ENCODE peak calls at places on chromosomes 4 and X, in eight cellular contexts. L is endodermal cell; V is stimulated activated CD8-positive, alpha-beta memory T cell treated with anti-CD3 and anti-CD28 coated beads, Interleukin-4, amount 100 ng/mL, for 24 hours; B is ELF-1; U is GM10248; O is astrocyte of the hippocampus; A is cerebellum; D is D721Med. Y is an unnamed sample.

GRCh38 chrX:12307961-12308360 is 169.7 kb downstream of the FRMPD4 start:
- DNase-seq in U (no peak), L (no peak), D (no peak), A (no peak), B (no peak), V (no peak), O (no peak), Y (no peak)

GRCh38 chr4:110630621-110631402 is 7.9 kb upstream of the PITX2 start:
- DNase-seq in O (no peak), B (no peak), L (peak), U (no peak), A (no peak), V (no peak), D (no peak), Y (no peak)

GRCh38 chr4:126890994-126891393 is 741.8 kb upstream of the INTU start:
- DNase-seq in B (peak), L (peak), A (no peak), U (no peak), V (no peak), D (no peak), O (no peak), Y (no peak)

GRCh38 chrX:76796311-76796710 is 368.8 kb downstream of the MAGEE1 start:
- DNase-seq in O (no peak), U (no peak), A (no peak), B (no peak), D (no peak), V (no peak), L (no peak), Y (no peak)

GRCh38 chr4:6788123-6788522 is 5.6 kb downstream of the KIAA0232 start:
- DNase-seq in B (no peak), L (no peak), U (no peak), O (no peak), A (no peak), V (no peak), D (no peak), Y (no peak)

GRCh38 chrX:140713174-140713539 is 3.6 kb downstream of the LINC00632 start:
- DNase-seq in O (no peak), A (no peak), U (no peak), D (no peak), B (no peak), V (no peak), L (no peak), Y (no peak)

GRCh38 chr4:153345011-153345981 is 808 bp downstream of the MND1 start:
- DNase-seq in U (peak), V (peak), B (peak), O (peak), A (peak), D (no peak), L (peak), Y (peak)

GRCh38 chr4:144709793-144710525 is 64.0 kb downstream of the HHIP start:
- DNase-seq in V (no peak), A (no peak), B (no peak), U (no peak), L (no peak), O (peak), D (no peak), Y (no peak)

GRCh38 chr4:151674804-151675290 is 86.0 kb downstream of the GATB start:
- DNase-seq in O (peak), A (peak), B (peak), V (no peak), L (peak), U (no peak), D (peak), Y (no peak)

GRCh38 chr4:705278-706082 is at the start of gene PCGF3:
- DNase-seq in V (peak), B (peak), O (peak), U (peak), D (peak), L (peak), A (peak), Y (peak)

GRCh38 chr4:67929447-67929846 is 33.8 kb downstream of the TMPRSS11A start:
- DNase-seq in B (no peak), L (no peak), V (no peak), U (no peak), A (no peak), O (peak), D (no peak), Y (no peak)

GRCh38 chr4:55214172-55214571 is 88.8 kb upstream of the KDR start:
- DNase-seq in D (no peak), B (peak), V (no peak), O (no peak), U (no peak), L (no peak), A (no peak), Y (no peak)

GRCh38 chrX:17710836-17711235 is 26.5 kb upstream of the SCML1 start:
- DNase-seq in A (no peak), L (no peak), B (no peak), U (no peak), O (peak), D (no peak), V (no peak), Y (no peak)

GRCh38 chrX:41887691-41888090 is 35.7 kb downstream of the CASK start:
- DNase-seq in U (no peak), O (no peak), A (no peak), B (no peak), V (no peak), D (no peak), L (no peak), Y (no peak)

GRCh38 chr4:110837896-110838450 is 215.1 kb upstream of the PITX2 start:
- DNase-seq in B (peak), A (no peak), L (no peak), U (no peak), V (no peak), O (no peak), D (no peak), Y (no peak)

GRCh38 chrX:53716328-53717088 is 30.0 kb upstream of the HUWE1 start:
- DNase-seq in B (no peak), L (no peak), V (peak), D (no peak), U (no peak), A (no peak), O (no peak), Y (peak)

GRCh38 chrX:132842839-132843238 is 115.6 kb downstream of the HS6ST2 start:
- DNase-seq in D (no peak), A (no peak), O (no peak), B (no peak), V (no peak), L (no peak), U (no peak), Y (no peak)

GRCh38 chr4:53928825-53929224 is 135.6 kb downstream of the CHIC2 start:
- DNase-seq in D (no peak), A (no peak), B (no peak), O (no peak), L (peak), V (no peak), U (no peak), Y (no peak)

GRCh38 chrX:153441296-153441695 is 4.6 kb downstream of the TREX2 start:
- DNase-seq in B (no peak), A (no peak), V (no peak), O (no peak), U (no peak), D (no peak), L (no peak), Y (no peak)

GRCh38 chr4:95124906-95125504 is 367.2 kb downstream of the BMPR1B start:
- DNase-seq in B (peak), A (no peak), U (peak), D (no peak), L (peak), V (no peak), O (peak), Y (no peak)

GRCh38 chrX:1463581-1464281 is 11.0 kb upstream of the ASMTL start:
- DNase-seq in U (no peak), D (no peak), L (no peak), B (no peak), O (no peak), A (no peak), V (no peak), Y (peak)

GRCh38 chr4:18020145-18020670 is 1.3 kb downstream of the LCORL start:
- DNase-seq in O (no peak), D (no peak), L (peak), V (no peak), A (peak), B (no peak), U (peak), Y (no peak)

GRCh38 chr4:158535130-158535614 is 13.5 kb downstream of the RXFP1 start:
- DNase-seq in B (no peak), D (no peak), V (no peak), O (peak), A (no peak), L (no peak), U (no peak), Y (no peak)

GRCh38 chrX:48531359-48531954 is 8.1 kb upstream of the TBC1D25 start:
- DNase-seq in V (no peak), O (peak), U (no peak), D (no peak), B (no peak), A (no peak), L (no peak), Y (no peak)

GRCh38 chr4:166012129-166013078 is 139.4 kb downstream of the TLL1 start:
- DNase-seq in L (no peak), D (no peak), A (no peak), V (no peak), U (no peak), B (no peak), O (peak), Y (no peak)

GRCh38 chr4:100208459-100208858 is 18.2 kb upstream of the DDIT4L start:
- DNase-seq in U (no peak), V (no peak), D (no peak), A (no peak), L (no peak), O (no peak), B (no peak), Y (no peak)

GRCh38 chr4:23161787-23162186 is 469.1 kb downstream of the GBA3 start:
- DNase-seq in V (no peak), O (no peak), D (no peak), L (no peak), A (no peak), U (no peak), B (peak), Y (no peak)

GRCh38 chrX:70826715-70827114 is 81.8 kb downstream of the TEX11 start:
- DNase-seq in L (no peak), A (no peak), B (no peak), V (no peak), D (no peak), O (no peak), U (no peak), Y (no peak)

GRCh38 chr4:69753666-69754065 is 6.8 kb downstream of the SULT1B1 start:
- DNase-seq in V (no peak), L (no peak), D (no peak), U (no peak), A (no peak), B (no peak), O (no peak), Y (no peak)

Y was measured in effector memory CD8-positive, alpha-beta T cell.